ENCODE peak calls at places on chromosomes 13 and 19, in four cellular contexts. E is fibroblast of lung, T is epithelial cell of esophagus, P is fibroblast of the aortic adventitia. O is an unnamed sample.

GRCh38 chr13:21134475-21134874 is 41.9 kb downstream of the SKA3 start:
- DNase-seq in E (no peak), T (no peak), P (no peak), O (no peak)

GRCh38 chr13:34941835-34942731 is at the start of gene NBEA:
- DNase-seq in E (peak), T (peak), P (peak), O (peak)

GRCh38 chr13:50080158-50080855 is 65.1 kb downstream of the KCNRG start:
- DNase-seq in E (peak), T (peak), P (peak), O (no peak)

GRCh38 chr13:59532405-59532804 is 631.3 kb downstream of the DIAPH3 start:
- DNase-seq in E (peak), T (peak), P (no peak), O (no peak)

GRCh38 chr13:95246292-95247082 is 54.8 kb downstream of the ABCC4 start:
- DNase-seq in E (no peak), T (peak), P (no peak), O (no peak)

GRCh38 chr19:21082011-21082975 is at the start of gene ZNF714:
- DNase-seq in E (peak), T (peak), P (peak), O (peak)

GRCh38 chr13:50457430-50458393 is 385.8 kb downstream of the DLEU7 start:
- DNase-seq in E (no peak), T (no peak), P (peak), O (no peak)

GRCh38 chr13:113466321-113466836 is 13.1 kb upstream of the ADPRHL1 start:
- DNase-seq in E (no peak), T (no peak), P (no peak), O (no peak)

GRCh38 chr13:109131698-109132257 is 502.4 kb downstream of the MYO16 start:
- DNase-seq in E (peak), T (no peak), P (peak), O (no peak)

GRCh38 chr13:98279473-98280175 is 102.6 kb upstream of the RNF113B start:
- DNase-seq in E (no peak), T (peak), P (no peak), O (no peak)

GRCh38 chr19:16325161-16325527 is 518 bp downstream of the KLF2 start:
- DNase-seq in E (no peak), T (no peak), P (no peak), O (no peak)

GRCh38 chr19:57111329-57111644 is 8.5 kb upstream of the USP29 start:
- DNase-seq in E (no peak), T (no peak), P (no peak), O (no peak)

GRCh38 chr13:26946675-26947342 is 186.2 kb upstream of the GPR12 start:
- DNase-seq in E (peak), T (peak), P (peak), O (peak)
- TF ChIP-seq CTCF in E (peak), T (peak), P (peak), O (peak)

GRCh38 chr13:93244141-93244917 is 17.7 kb downstream of the GPC6 start:
- DNase-seq in E (peak), T (peak), P (peak), O (no peak)
- TF ChIP-seq CTCF in E (no peak), T (no peak), P (no peak), O (no peak)

GRCh38 chr13:73228546-73228945 is 169.7 kb downstream of the KLF5 start:
- DNase-seq in E (peak), T (peak), P (peak), O (no peak)
- TF ChIP-seq CTCF in E (no peak), T (peak), P (peak), O (no peak)

DNA sequence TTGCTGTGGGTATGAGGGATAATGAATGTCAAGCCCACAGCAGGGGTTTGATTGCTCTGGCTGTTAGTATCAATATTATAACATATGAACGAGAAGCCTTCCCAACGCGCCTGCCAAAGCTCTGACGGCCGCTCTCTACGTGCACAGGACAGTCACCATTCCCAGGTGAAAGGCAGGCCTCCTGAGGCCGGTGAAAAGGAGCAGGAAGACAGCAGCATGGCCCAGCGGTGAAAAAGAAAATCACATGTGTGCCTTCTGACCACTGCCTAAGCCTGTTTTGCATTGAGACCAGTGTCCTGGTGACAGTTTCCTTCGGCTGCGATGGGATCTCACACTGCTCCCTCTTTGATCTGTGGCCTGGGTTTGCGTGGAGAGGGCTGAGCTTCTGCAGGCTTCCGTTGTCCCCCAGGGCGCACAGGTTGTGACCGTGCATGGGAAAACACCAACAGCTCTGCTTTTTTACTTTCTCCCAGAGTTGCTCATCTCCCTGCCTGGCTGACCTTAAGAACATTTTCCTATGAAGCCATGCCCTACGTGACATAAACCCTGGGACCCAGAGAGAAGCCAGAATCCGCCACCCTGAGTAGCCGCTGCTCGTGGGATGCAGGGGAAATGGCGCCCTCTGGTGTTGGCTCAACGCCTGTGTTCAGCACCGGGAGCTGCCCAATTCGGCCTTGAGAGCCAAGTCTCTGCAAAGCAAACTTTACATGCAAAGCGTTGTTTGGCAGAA is 112.0 kb upstream of the GPR12 start:
- DNase-seq in E (no peak), T (peak), P (peak), O (peak)
- TF ChIP-seq CTCF in E (peak), T (peak), P (peak), O (peak)

DNA sequence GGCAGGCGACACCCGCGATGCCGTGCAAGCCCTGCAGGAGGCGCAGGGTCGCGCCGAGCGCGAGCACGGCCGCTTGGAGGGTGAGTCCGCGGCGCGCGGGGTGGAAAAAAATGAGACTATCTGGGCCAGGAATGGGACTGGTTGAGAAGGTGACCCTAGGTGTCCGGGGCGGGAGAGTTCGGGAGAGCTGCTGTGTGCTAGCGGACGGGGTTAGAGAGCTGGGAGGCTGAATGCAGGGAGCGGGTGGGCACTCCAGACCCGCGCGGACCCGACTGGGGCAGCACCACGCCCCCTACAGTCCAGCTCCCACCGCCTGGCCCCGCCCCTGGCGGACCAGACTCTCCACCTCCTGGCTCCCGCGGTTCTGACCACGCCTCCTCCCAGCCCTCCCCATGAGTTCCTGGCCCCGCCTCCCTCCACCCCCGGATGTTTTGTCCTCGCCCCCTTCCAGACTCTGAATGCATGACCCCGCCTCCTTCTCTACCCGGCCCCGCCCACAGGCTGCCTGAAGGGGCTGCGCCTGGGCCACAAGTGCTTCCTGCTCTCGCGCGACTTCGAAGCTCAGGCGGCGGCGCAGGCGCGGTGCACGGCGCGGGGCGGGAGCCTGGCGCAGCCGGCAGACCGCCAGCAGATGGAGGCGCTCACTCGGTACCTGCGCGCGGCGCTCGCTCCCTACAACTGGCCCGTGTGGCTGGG is 1.5 kb downstream of the CLEC11A start:
- DNase-seq in E (peak), T (peak), P (peak), O (peak)
- TF ChIP-seq CTCF in E (peak), T (peak), P (peak), O (peak)

GRCh38 chr19:35551091-35551810 is 5.8 kb downstream of the TMEM147 start:
- DNase-seq in E (no peak), T (no peak), P (no peak), O (no peak)

GRCh38 chr19:35545855-35546381 is 492 bp downstream of the TMEM147 start:
- DNase-seq in E (peak), T (peak), P (no peak), O (no peak)

GRCh38 chr19:35549879-35550523 is 4.6 kb downstream of the TMEM147 start:
- DNase-seq in E (no peak), T (no peak), P (no peak), O (no peak)

GRCh38 chr19:35546532-35546931 is 1.1 kb downstream of the TMEM147 start:
- DNase-seq in E (no peak), T (no peak), P (no peak), O (no peak)

DNA sequence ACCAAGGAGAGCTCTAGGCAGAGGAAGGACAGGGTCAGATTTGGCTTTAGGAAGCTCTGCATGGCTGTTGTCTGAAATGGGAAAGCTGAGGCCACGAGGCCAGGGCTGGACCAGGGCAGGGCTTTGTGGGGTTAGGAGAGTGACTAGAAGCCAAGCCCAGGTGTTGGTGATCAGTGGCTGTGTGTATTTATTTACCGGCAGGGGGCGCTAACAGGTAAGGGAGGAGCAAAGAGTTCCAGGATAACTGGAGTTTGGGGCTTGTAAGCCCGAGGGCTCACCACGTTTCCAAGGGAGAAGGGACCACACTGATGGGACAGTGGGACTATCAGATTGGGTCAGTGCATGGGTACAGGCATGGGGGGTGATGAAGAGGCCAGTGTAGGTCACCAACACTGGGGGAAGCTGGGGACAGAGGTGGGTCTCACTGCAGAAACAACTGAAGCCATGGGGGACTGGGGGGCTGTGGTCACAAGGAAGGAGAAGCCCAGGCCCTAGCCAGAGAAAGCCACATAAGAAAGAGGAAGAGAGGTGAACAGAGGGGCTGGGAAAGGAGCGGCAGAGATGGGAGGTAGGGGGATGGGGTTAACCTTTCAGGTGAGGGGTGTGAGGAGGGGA is 3.9 kb downstream of the TMEM147 start:
- DNase-seq in E (peak), T (peak), P (peak), O (peak)
- TF ChIP-seq CTCF in E (peak), T (peak), P (peak), O (peak)

O was measured in D721Med.